ENCODE peak calls at places on chromosomes 16 and 17, in seven cellular contexts. J, I, T, D, F, U and K are unnamed samples.

GRCh38 chr16:76335187-76335974 is 58.2 kb downstream of the CNTNAP4 start:
- DNase-seq in J (no peak), I (no peak), T (no peak), D (no peak), F (no peak), U (no peak), K (no peak)

GRCh38 chr16:75265911-75266701 is 14.7 kb upstream of the BCAR1 start:
- DNase-seq in J (no peak), I (peak; percentile 97), T (no peak), D (peak; percentile 91), F (peak; percentile 79), U (no peak), K (peak; percentile 76)

GRCh38 chr16:74896389-74897370 is 88.2 kb downstream of the WDR59 start:
- DNase-seq in J (no peak), I (no peak), T (no peak), D (no peak), F (no peak), U (no peak), K (no peak)

GRCh38 chr16:2785101-2785991 is 2.0 kb downstream of the PRSS33 start:
- DNase-seq in J (no peak), I (no peak), T (no peak), D (no peak), F (no peak), U (no peak), K (no peak)

GRCh38 chr16:10016761-10017160 is 165.5 kb downstream of the GRIN2A start:
- DNase-seq in J (no peak), I (no peak), T (no peak), D (no peak), F (no peak), U (no peak), K (no peak)

GRCh38 chr17:11601661-11602060 is 3.4 kb downstream of the DNAH9 start:
- DNase-seq in J (no peak), I (no peak), T (no peak), D (no peak), F (no peak), U (no peak), K (no peak)

GRCh38 chr16:81779540-81780320 is 639 bp downstream of the PLCG2 start:
- DNase-seq in J (no peak), I (no peak), T (no peak), D (no peak), F (no peak), U (no peak), K (no peak)

GRCh38 chr16:1073262-1073558 is 663 bp downstream of the SSTR5 start:
- DNase-seq in J (no peak), I (no peak), T (no peak), D (no peak), F (no peak), U (no peak), K (no peak)

GRCh38 chr17:10987786-10988185 is 149.9 kb upstream of the PIRT start:
- DNase-seq in J (no peak), I (no peak), T (no peak), D (no peak), F (no peak), U (no peak), K (no peak)

GRCh38 chr17:56292628-56293027 is 139.4 kb downstream of the ANKFN1 start:
- DNase-seq in J (no peak), I (no peak), T (no peak), D (no peak), F (no peak), U (no peak), K (no peak)

GRCh38 chr16:74792225-74792624 is 17.6 kb upstream of the FA2H start:
- DNase-seq in J (no peak), I (no peak), T (no peak), D (no peak), F (no peak), U (no peak), K (no peak)

GRCh38 chr16:15427648-15428239 is 6.6 kb upstream of the BMERB1 start:
- DNase-seq in J (peak; percentile 22), I (peak; percentile 28), T (peak; percentile 14), D (no peak), F (peak; percentile 72), U (peak; percentile 72), K (peak; percentile 23)

GRCh38 chr16:86449377-86450095 is 60.8 kb upstream of the FOXF1 start:
- DNase-seq in J (no peak), I (no peak), T (no peak), D (no peak), F (no peak), U (no peak), K (no peak)

GRCh38 chr16:73000020-73000906 is 47.7 kb downstream of the ZFHX3 start:
- DNase-seq in J (peak; percentile 19), I (no peak), T (no peak), D (no peak), F (no peak), U (no peak), K (no peak)